ENCODE peak calls at places on chromosome 16, in four cellular contexts. V is A549, F is K562, G is H1. E is an unnamed sample.

GRCh38 chr16:84197487-84198128 is 6.7 kb downstream of the ADAD2 start:
- DNase-seq in V (no peak), F (no peak), G (no peak), E (no peak)

GRCh38 chr16:72815348-72816318 is 232.3 kb downstream of the ZFHX3 start:
- DNase-seq in V (no peak), F (no peak), G (no peak), E (peak)

GRCh38 chr16:21184834-21185233 is 26.4 kb downstream of the LDAF1 start:
- DNase-seq in V (no peak), F (no peak), G (no peak), E (no peak)

GRCh38 chr16:22141746-22142145 is 20.6 kb upstream of the SDR42E2 start:
- DNase-seq in V (peak), F (peak), G (peak), E (no peak)

GRCh38 chr16:83835972-83836566 is 28.3 kb downstream of the HSBP1 start:
- DNase-seq in V (peak), F (peak), G (no peak), E (no peak)

GRCh38 chr16:66515543-66516171 is 34.3 kb downstream of the TK2 start:
- DNase-seq in V (peak), F (peak), G (peak), E (no peak)

GRCh38 chr16:81417210-81417609 is 27.4 kb upstream of the CMIP start:
- DNase-seq in V (no peak), F (no peak), G (no peak), E (no peak)

GRCh38 chr16:8936421-8936820 is 27.3 kb downstream of the USP7 start:
- DNase-seq in V (peak), F (peak), G (no peak), E (no peak)

GRCh38 chr16:68062910-68063393 is 22.2 kb upstream of the NFATC3 start:
- DNase-seq in V (no peak), F (no peak), G (no peak), E (no peak)

GRCh38 chr16:87874639-87875472 is 5.5 kb upstream of the SLC7A5 start:
- DNase-seq in V (no peak), F (no peak), G (peak), E (no peak)

GRCh38 chr16:53949716-53950410 is 245.9 kb downstream of the FTO start:
- DNase-seq in V (no peak), F (no peak), G (no peak), E (no peak)

GRCh38 chr16:86231321-86231995 is 278.9 kb upstream of the FOXF1 start:
- DNase-seq in V (no peak), F (no peak), G (peak), E (no peak)

GRCh38 chr16:11308493-11309283 is 27.6 kb upstream of the PRM1 start:
- DNase-seq in V (no peak), F (no peak), G (no peak), E (peak)

GRCh38 chr16:78251115-78251514 is 151.7 kb downstream of the WWOX start:
- DNase-seq in V (no peak), F (no peak), G (no peak), E (no peak)

GRCh38 chr16:85309656-85310587 is 197.7 kb upstream of the CIBAR2 start:
- DNase-seq in V (no peak), F (peak), G (no peak), E (no peak)

DNA sequence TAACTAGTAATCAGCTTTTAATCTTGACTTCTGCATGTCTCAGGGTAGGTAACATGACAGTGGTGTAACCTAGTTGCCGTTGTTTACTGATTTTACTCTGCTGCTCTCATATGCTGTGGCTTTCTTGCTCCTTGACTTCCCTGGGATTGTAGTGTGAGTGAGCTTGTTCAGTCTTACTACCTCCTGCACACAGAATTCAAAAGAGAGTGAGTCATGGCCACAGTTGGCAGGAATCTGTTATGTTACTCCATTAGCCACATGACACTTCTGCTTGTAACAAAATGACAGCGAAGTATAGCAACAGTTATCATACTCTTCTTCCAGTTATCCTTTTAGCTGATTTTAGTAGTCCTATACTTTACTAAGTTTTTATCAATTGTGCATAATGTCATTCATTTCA is 18.8 kb downstream of the TNRC6A start:
- DNase-seq in V (peak), F (peak), G (no peak), E (no peak)
- TF ChIP-seq KDM1A in V (no peak), F (no peak), G (no peak), E (no peak)

DNA sequence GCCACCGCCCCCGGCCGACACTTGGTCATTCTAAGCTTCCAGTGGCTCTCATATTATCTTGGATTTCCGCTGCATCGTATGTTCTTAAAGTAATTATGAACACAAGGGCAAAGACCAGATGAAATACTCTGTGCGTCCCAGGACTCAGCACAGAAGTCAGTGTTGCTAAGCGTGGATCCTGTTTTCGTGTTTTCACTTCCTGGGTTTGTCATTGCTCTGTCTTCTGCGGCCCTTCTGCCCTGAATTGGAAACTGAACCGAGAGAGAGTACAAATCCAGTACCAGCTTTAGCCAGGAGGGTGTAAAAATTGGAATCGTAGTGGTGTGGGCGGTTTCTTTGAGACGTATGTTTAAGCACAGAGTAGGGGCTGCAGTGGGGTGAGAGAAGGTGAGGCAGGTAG is 32.7 kb downstream of the DBNDD1 start:
- DNase-seq in V (no peak), F (no peak), G (no peak), E (no peak)
- TF ChIP-seq KDM1A in V (no peak), F (no peak), G (no peak), E (no peak)

DNA sequence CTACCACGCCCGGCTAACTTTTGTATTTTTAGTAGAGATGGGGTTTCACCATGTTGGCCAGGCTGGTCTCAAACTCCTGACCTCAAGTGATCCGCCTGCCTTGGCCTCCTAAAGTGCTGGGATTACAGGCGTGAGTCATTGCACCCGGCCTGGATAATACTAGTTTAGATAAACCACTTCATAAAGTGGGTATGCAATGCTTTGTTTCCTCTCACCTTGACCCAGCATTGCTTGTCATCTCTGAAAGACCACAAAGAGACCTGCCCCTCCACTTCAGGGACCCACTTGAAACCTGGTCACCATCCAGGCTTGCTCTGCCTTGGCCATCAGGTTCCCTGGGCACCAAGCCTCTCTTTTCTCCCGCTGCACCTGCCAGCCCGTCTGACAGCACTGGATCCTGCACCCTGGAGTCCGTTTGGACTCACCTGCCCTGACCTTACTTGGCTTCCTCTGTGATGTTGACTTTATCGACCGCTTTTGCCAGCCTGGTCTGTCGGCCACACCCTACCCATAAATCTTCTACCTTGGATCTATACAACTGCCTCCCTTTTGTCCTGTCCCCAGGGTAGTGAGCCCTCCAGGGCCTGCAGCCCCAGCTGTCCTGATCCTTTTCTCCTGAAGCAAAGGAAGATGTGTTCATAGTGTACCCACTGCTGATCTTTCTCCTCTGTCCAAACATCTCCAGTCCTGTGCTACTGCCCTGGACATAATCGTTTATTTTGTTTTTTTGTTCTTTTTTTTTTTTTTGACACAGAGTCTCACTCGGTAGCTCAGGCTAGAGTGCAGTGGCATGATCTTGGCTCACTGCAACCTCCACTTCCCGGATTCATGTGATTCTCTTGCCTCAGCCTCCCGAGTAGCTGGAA is 12.7 kb upstream of the ZG16 start:
- DNase-seq in V (no peak), F (no peak), G (no peak), E (no peak)
- TF ChIP-seq KDM1A in V (no peak), F (peak), G (no peak), E (no peak)

DNA sequence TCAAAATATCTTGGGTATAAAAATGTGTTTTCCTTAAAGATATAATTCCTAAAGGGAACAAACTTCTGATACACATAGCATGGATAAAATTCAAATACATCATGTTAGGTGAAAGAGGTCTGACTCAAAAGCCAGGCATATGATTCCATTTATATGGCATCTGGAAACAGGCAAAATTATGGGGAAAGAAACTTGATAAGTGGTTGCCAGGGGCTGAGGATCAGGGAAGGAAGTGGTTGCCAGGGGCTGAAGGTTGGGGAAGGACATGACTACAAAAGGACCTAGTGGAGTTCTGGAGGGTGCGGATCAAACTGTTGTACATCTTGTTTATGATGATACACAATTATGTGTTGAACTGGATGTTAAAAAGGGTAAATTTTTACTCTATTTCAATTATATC is 55.2 kb downstream of the AMFR start:
- DNase-seq in V (no peak), F (no peak), G (no peak), E (no peak)
- TF ChIP-seq KDM1A in V (no peak), F (no peak), G (no peak), E (no peak)

GRCh38 chr16:4805231-4805630 is 2.8 kb upstream of the ROGDI start:
- DNase-seq in V (no peak), F (no peak), G (no peak), E (no peak)
- TF ChIP-seq KDM1A in V (no peak), F (no peak), G (no peak), E (no peak)

GRCh38 chr16:4660454-4661007 is 32.8 kb upstream of the NUDT16L1 start:
- DNase-seq in V (no peak), F (no peak), G (no peak), E (no peak)
- TF ChIP-seq KDM1A in V (no peak), F (no peak), G (no peak), E (no peak)

GRCh38 chr16:50467943-50468748 is 80.0 kb upstream of the NKD1 start:
- DNase-seq in V (no peak), F (peak), G (peak), E (no peak)
- TF ChIP-seq KDM1A in V (no peak), F (no peak), G (no peak), E (no peak)

DNA sequence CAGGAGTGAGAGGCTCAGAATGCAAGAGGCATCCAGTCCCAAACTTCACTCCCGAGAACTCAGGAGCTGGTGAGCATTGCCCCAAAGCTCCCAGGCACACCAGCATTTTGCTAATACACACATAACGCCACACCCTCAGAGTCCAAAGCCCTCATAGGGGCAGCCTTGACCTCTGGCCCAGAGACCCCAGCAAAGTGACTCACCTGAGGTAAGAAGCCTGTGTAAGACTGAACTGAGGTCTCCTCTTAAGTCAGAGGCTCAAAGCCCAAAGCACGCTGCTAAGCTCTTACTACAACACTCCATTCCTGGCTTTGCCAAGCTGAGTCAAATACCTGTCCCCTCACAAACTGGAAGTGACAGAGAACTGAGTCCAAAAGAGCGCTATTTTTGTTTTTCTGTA is 16.4 kb downstream of the ST3GAL2 start:
- DNase-seq in V (no peak), F (no peak), G (no peak), E (no peak)
- TF ChIP-seq KDM1A in V (no peak), F (no peak), G (no peak), E (no peak)

E was measured in GM12878.